ENCODE peak calls at places on chromosomes 13 and 19, in six cellular contexts. X is pancreas, Z is fibroblast of mammary gland, W is body of pancreas, E is stomach, N is C1 segment of cervical spinal cord. H is an unnamed sample.

GRCh38 chr19:11693505-11694499 is 44.9 kb downstream of the ZNF823 start:
- DNase-seq in E (no peak), Z (peak), W (peak), X (no peak), N (no peak), H (peak)

GRCh38 chr13:30576528-30576927 is 41.2 kb upstream of the USPL1 start:
- DNase-seq in N (no peak), Z (peak), X (no peak), E (no peak), W (peak), H (no peak)

GRCh38 chr19:50723069-50723468 is at the start of gene CLEC11A:
- DNase-seq in W (peak), N (no peak), X (no peak), E (no peak), Z (peak), H (no peak)

GRCh38 chr19:48997972-48998371 is 4.3 kb downstream of the RUVBL2 start:
- DNase-seq in Z (peak), W (peak), E (peak), N (no peak), X (peak), H (no peak)

GRCh38 chr19:35563207-35563829 is at the start of gene ATP4A:
- DNase-seq in X (peak), N (no peak), Z (no peak), W (no peak), E (no peak), H (no peak)

GRCh38 chr13:99982021-99982740 is 597 bp downstream of the ZIC2 start:
- DNase-seq in N (no peak), E (no peak), W (no peak), X (peak), Z (no peak), H (no peak)

GRCh38 chr19:42634409-42635232 is 39.9 kb upstream of the CEACAM8 start:
- DNase-seq in W (peak), N (no peak), Z (peak), X (no peak), E (peak), H (peak)

GRCh38 chr19:9407827-9408226 is 27.5 kb downstream of the ZNF266 start:
- DNase-seq in X (no peak), N (no peak), W (no peak), Z (no peak), E (no peak), H (no peak)

H was measured in left colon.